ENCODE peak calls at places on chromosome 5, in nine cellular contexts. I is H1, C is transverse colon, X is gastrocnemius medialis, Z is GM12878, F is ovary, L is HCT116, H is spleen, T is A549. U is an unnamed sample. For H3K4me1, the result is how much of the 10 kb centered on the place peaks cover.

GRCh38 chr5:39584921-39585320 is 160.1 kb upstream of the DAB2 start:
- DNase-seq in I (no peak), C (no peak), X (no peak), Z (no peak), F (no peak), L (no peak), H (no peak), T (no peak), U (no peak)

GRCh38 chr5:72415926-72416325 is 91.3 kb downstream of the ZNF366 start:
- DNase-seq in I (no peak), C (no peak), X (no peak), Z (no peak), F (no peak), L (no peak), H (no peak), T (no peak), U (no peak)

GRCh38 chr5:172505403-172505759 is 51.1 kb upstream of the SH3PXD2B start:
- DNase-seq in I (peak), C (peak), X (no peak), Z (no peak), F (peak), L (no peak), H (peak), T (no peak), U (peak)

GRCh38 chr5:33379757-33380156 is 61.0 kb upstream of the TARS1 start:
- DNase-seq in I (peak), C (no peak), X (no peak), Z (no peak), F (no peak), L (peak), H (no peak), T (peak), U (no peak)

GRCh38 chr5:143161893-143162520 is 241.5 kb downstream of the NR3C1 start:
- DNase-seq in I (no peak), C (peak), X (peak), Z (no peak), F (no peak), L (no peak), H (no peak), T (peak), U (peak)

GRCh38 chr5:37735649-37736347 is 104.0 kb downstream of the GDNF start:
- DNase-seq in I (no peak), C (no peak), X (peak), Z (no peak), F (no peak), L (no peak), H (no peak), T (no peak), U (peak)

GRCh38 chr5:127409236-127409921 is 108.1 kb upstream of the PRRC1 start:
- DNase-seq in I (no peak), C (no peak), X (peak), Z (no peak), F (no peak), L (no peak), H (no peak), T (no peak), U (no peak)

GRCh38 chr5:135990518-135991240 is 35.9 kb upstream of the LECT2 start:
- DNase-seq in I (no peak), C (no peak), X (no peak), Z (no peak), F (no peak), L (no peak), H (no peak), T (no peak), U (peak)

GRCh38 chr5:40909233-40909632 is at the start of gene C7:
- DNase-seq in I (no peak), C (no peak), X (no peak), Z (no peak), F (no peak), L (no peak), H (no peak), T (no peak), U (no peak)

DNA sequence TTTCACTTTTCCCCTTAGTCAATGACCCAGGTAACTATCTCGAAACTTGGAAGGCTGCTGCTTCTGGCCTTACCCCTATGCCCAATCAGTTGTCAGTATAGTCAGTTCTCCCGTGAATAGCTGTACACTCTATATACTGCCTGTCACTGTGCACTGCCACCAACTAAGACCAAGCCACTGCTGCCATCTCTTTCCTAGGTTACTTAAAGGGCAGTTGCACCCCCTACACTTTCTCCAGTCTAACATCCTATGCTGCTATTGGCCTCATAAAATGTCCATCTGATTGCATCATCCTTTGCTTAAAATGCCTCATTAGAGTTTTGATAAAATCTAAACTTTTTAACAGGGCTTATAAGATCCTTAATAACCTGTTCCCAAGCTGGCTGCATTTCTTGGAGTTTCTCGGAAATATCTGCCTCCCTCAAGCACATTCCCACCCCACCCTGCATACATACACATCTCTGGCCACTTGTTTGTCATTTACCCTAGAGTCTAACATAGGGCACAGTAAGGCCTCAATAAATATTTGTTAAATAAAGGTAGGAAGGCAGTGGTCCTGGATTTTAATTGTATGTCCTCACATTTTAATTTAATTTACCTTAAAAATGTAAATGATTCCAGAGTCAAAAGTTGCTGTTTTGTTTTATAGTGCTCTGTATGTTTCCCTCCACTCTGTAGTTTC is 32.7 kb upstream of the TNFAIP8 start:
- DNase-seq in I (no peak), C (no peak), X (no peak), Z (no peak), F (no peak), L (no peak), H (no peak), T (peak), U (no peak)
- H3K4me1 ChIP-seq in I (under half), C (under half), X (under half), Z (half or more), F (under half), L (under half), H (half or more), T (half or more), U (under half)

GRCh38 chr5:90475436-90475980 is 844 bp downstream of the POLR3G start:
- DNase-seq in I (no peak), C (peak), X (no peak), Z (no peak), F (no peak), L (no peak), H (no peak), T (no peak), U (no peak)

GRCh38 chr5:90474235-90475107 is at the start of the genes MBLAC2 and POLR3G:
- DNase-seq in I (peak), C (peak), X (peak), Z (peak), F (peak), L (peak), H (peak), T (peak), U (peak)

GRCh38 chr5:90473321-90474234 is 993 bp downstream of the MBLAC2 start:
- DNase-seq in I (peak), C (peak), X (peak), Z (no peak), F (peak), L (no peak), H (peak), T (peak), U (peak)

GRCh38 chr5:90477073-90477472 is 2.4 kb downstream of the POLR3G start:
- DNase-seq in I (peak), C (no peak), X (no peak), Z (no peak), F (no peak), L (no peak), H (no peak), T (no peak), U (no peak)

DNA sequence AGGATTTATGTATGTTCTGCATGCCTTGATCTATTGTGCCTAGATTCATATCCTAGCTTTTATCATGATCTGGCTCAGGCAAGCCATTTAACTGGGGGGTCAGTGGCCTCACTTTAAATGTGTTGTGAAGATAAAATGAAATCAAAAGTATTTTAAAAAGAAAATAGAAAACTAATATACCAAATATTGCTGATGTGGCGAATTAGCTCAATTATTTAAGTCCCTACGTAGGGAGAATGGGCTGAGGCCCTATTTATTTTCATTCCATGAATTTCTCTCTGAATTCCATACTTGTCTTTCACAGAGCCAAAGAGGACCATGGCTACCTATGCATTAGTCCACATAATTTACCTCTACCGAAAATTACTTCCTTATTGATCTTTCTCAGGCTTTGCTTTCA is 1.8 kb downstream of the MBLAC2 start:
- DNase-seq in I (no peak), C (no peak), X (no peak), Z (no peak), F (no peak), L (no peak), H (no peak), T (no peak), U (no peak)
- TF ChIP-seq POLR2A in I (no peak), C (no peak), X (no peak), Z (no peak), F (no peak), L (no peak), H (no peak), T (no peak), U (no peak)

GRCh38 chr5:59177644-59178043 is 594.8 kb downstream of the RAB3C start:
- DNase-seq in I (no peak), C (no peak), X (no peak), Z (no peak), F (no peak), L (no peak), H (no peak), T (no peak), U (no peak)

GRCh38 chr5:59180515-59180914 is 597.6 kb downstream of the RAB3C start:
- DNase-seq in I (no peak), C (no peak), X (no peak), Z (peak), F (no peak), L (no peak), H (no peak), T (no peak), U (no peak)

GRCh38 chr5:59178071-59178470 is 595.2 kb downstream of the RAB3C start:
- DNase-seq in I (no peak), C (no peak), X (no peak), Z (no peak), F (no peak), L (no peak), H (no peak), T (no peak), U (no peak)

GRCh38 chr5:59178482-59178881 is 595.6 kb downstream of the RAB3C start:
- DNase-seq in I (no peak), C (no peak), X (no peak), Z (no peak), F (no peak), L (no peak), H (no peak), T (no peak), U (no peak)

DNA sequence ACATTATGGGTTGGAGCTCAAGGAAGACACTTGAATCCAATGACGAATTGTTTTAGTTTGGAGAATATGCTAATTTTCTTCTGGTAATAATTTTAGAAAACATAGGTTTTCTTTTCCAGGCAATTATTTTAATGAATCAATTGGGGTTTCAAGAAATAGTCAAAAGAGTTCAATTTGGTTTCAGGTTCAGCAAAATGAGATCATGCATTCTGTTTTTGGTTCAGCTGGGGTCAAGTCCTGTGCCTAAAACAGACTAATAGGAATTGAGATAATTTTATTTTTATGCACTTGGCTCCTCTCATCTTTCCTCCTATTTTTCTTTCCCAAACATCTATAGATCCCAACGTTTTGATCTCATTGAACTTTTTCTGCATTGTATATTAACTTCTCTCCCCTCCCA is 596.8 kb downstream of the RAB3C start:
- DNase-seq in I (no peak), C (no peak), X (no peak), Z (no peak), F (no peak), L (no peak), H (no peak), T (no peak), U (no peak)
- H3K4me1 ChIP-seq in I (under half), C (under half), X (under half), Z (under half), F (under half), L (under half), H (under half), T (half or more), U (under half)

DNA sequence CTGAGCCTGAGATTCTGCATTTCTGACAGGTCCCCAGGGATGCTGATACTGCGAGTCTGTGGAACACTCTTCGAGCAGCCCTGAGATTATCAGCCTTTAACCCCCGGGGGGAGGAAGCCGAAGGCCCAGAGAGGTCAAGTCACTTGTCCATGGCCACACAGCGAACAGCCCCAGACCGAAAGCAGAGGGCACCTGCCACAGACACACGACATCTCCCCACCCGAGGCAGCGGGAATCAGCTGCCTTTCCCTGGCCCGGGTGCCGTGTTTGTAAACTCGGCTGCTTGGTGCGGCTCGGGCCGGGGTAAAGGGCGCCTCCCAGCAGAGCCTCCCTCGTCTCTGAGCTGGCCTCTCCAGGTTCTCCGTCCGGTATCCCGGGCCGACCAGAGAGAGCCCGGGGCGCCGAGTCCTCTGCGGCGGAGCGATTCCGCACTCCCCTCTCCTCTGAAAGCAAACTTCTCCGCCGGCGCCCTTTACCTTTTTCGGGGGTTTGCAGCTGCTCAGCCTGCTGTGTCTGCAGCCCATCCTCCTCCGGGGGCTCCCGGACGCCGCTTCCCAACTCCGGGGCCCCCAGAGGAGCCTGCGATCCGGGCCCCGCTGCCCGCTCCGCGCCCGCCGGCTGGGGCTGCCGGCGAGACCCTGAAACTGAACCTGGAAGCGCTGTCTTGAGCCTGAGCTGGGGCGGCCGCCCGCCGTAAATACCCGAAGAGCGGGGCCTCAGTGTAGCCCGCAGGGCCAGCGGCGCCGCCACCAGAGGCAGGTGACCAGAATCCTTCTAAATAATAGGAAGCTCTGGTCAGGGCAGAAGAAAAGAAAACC is at the start of gene CCDC69:
- DNase-seq in I (peak), C (peak), X (peak), Z (no peak), F (peak), L (peak), H (peak), T (peak), U (peak)
- TF ChIP-seq POLR2A in I (no peak), C (peak), X (peak), Z (peak), F (peak), L (no peak), H (no peak), T (peak), U (peak)

GRCh38 chr5:79582186-79582585 is 30.1 kb upstream of the TENT2 start:
- DNase-seq in I (no peak), C (no peak), X (no peak), Z (no peak), F (no peak), L (no peak), H (no peak), T (no peak), U (no peak)

GRCh38 chr5:79581535-79581934 is 30.7 kb upstream of the TENT2 start:
- DNase-seq in I (no peak), C (no peak), X (no peak), Z (no peak), F (no peak), L (no peak), H (no peak), T (no peak), U (no peak)

GRCh38 chr5:79576606-79577289 is 35.5 kb upstream of the TENT2 start:
- DNase-seq in I (no peak), C (no peak), X (no peak), Z (no peak), F (no peak), L (no peak), H (no peak), T (no peak), U (no peak)

GRCh38 chr5:79577693-79578092 is 34.5 kb upstream of the TENT2 start:
- DNase-seq in I (no peak), C (no peak), X (no peak), Z (no peak), F (no peak), L (no peak), H (no peak), T (no peak), U (no peak)

DNA sequence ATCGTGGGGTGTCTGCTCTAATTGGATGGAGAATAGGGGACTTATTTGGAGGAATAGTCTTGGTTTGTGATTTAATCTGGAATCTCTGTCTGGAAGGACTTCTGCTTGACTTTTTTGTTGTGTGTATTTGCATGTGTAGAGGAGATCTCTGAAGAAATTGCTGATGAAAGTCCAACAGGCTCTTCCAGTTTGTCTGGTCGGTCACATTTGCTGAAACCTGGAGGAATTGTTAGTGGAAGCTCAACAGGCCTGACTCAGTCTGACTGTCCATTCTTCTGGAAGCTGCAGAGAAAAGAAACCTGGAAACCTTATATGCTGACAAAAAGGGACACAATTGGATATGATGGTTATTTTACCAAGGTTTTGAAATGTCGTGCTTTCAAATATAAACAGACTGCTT is 33.4 kb upstream of the TENT2 start:
- DNase-seq in I (no peak), C (no peak), X (no peak), Z (no peak), F (no peak), L (no peak), H (no peak), T (no peak), U (no peak)
- H3K4me1 ChIP-seq in I (under half), C (under half), X (under half), Z (under half), F (under half), L (under half), H (under half), T (under half), U (under half)